ENCODE peak calls at places on chromosomes 5 and 9, in seven cellular contexts. One of them, this sample, is unnamed.

GRCh38 chr5:64339776-64340175 is 166.0 kb upstream of the RGS7BP start:
- DNase-seq in lower lobe of right lung: no peak
- DNase-seq in Jurkat, Clone E6-1: no peak
- DNase-seq in coronary artery: no peak
- DNase-seq in lung: no peak
- DNase-seq in left lung: no peak
- DNase-seq in psoas muscle: no peak
- DNase-seq in this sample: no peak

GRCh38 chr5:107615173-107615856 is 55.4 kb downstream of the EFNA5 start:
- DNase-seq in coronary artery: no peak
- DNase-seq in psoas muscle: no peak
- DNase-seq in Jurkat, Clone E6-1: no peak
- DNase-seq in left lung: no peak
- DNase-seq in lower lobe of right lung: no peak
- DNase-seq in lung: no peak
- DNase-seq in this sample: no peak

GRCh38 chr5:151022511-151023018 is 2.2 kb downstream of the GPX3 start:
- DNase-seq in lower lobe of right lung: no peak
- DNase-seq in Jurkat, Clone E6-1: no peak
- DNase-seq in lung: no peak
- DNase-seq in coronary artery: peak
- DNase-seq in psoas muscle: no peak
- DNase-seq in left lung: no peak
- DNase-seq in this sample: no peak

GRCh38 chr5:53942724-53943123 is 367.6 kb downstream of the ARL15 start:
- DNase-seq in left lung: no peak
- DNase-seq in Jurkat, Clone E6-1: no peak
- DNase-seq in coronary artery: no peak
- DNase-seq in lung: no peak
- DNase-seq in psoas muscle: no peak
- DNase-seq in lower lobe of right lung: no peak
- DNase-seq in this sample: no peak

GRCh38 chr5:167315762-167316161 is 975.7 kb upstream of the WWC1 start:
- DNase-seq in left lung: no peak
- DNase-seq in lung: no peak
- DNase-seq in Jurkat, Clone E6-1: no peak
- DNase-seq in psoas muscle: no peak
- DNase-seq in coronary artery: no peak
- DNase-seq in lower lobe of right lung: no peak
- DNase-seq in this sample: no peak

GRCh38 chr5:40797273-40798011 is 732 bp downstream of the PRKAA1 start:
- DNase-seq in coronary artery: peak
- DNase-seq in Jurkat, Clone E6-1: peak
- DNase-seq in lung: peak
- DNase-seq in lower lobe of right lung: peak
- DNase-seq in psoas muscle: peak
- DNase-seq in left lung: peak
- DNase-seq in this sample: no peak

GRCh38 chr9:32581512-32582143 is 8.7 kb upstream of the NDUFB6 start:
- DNase-seq in lower lobe of right lung: no peak
- DNase-seq in coronary artery: no peak
- DNase-seq in lung: no peak
- DNase-seq in psoas muscle: no peak
- DNase-seq in Jurkat, Clone E6-1: peak
- DNase-seq in left lung: no peak
- DNase-seq in this sample: no peak

GRCh38 chr5:124741711-124742496 is 4.5 kb downstream of the ZNF608 start:
- DNase-seq in Jurkat, Clone E6-1: no peak
- DNase-seq in lower lobe of right lung: no peak
- DNase-seq in left lung: no peak
- DNase-seq in coronary artery: no peak
- DNase-seq in lung: no peak
- DNase-seq in psoas muscle: no peak
- DNase-seq in this sample: no peak

GRCh38 chr9:136564379-136564988 is 18.6 kb upstream of the NOTCH1 start:
- DNase-seq in lower lobe of right lung: peak
- DNase-seq in coronary artery: no peak
- DNase-seq in Jurkat, Clone E6-1: no peak
- DNase-seq in psoas muscle: peak
- DNase-seq in left lung: peak
- DNase-seq in lung: peak
- DNase-seq in this sample: no peak

GRCh38 chr9:91757802-91758201 is 192.2 kb downstream of the ROR2 start:
- DNase-seq in lung: no peak
- DNase-seq in Jurkat, Clone E6-1: no peak
- DNase-seq in lower lobe of right lung: no peak
- DNase-seq in left lung: no peak
- DNase-seq in psoas muscle: no peak
- DNase-seq in coronary artery: no peak
- DNase-seq in this sample: no peak

GRCh38 chr9:119366909-119367690 is 2.1 kb downstream of the BRINP1 start:
- DNase-seq in lung: no peak
- DNase-seq in lower lobe of right lung: no peak
- DNase-seq in coronary artery: no peak
- DNase-seq in Jurkat, Clone E6-1: no peak
- DNase-seq in psoas muscle: no peak
- DNase-seq in left lung: no peak
- DNase-seq in this sample: no peak
- H3K4me3 ChIP-seq in lung: no peak
- H3K4me3 ChIP-seq in lower lobe of right lung: no peak
- H3K4me3 ChIP-seq in coronary artery: no peak
- H3K4me3 ChIP-seq in Jurkat, Clone E6-1: no peak
- H3K4me3 ChIP-seq in psoas muscle: no peak
- H3K4me3 ChIP-seq in left lung: no peak
- H3K4me3 ChIP-seq in this sample: no peak

DNA sequence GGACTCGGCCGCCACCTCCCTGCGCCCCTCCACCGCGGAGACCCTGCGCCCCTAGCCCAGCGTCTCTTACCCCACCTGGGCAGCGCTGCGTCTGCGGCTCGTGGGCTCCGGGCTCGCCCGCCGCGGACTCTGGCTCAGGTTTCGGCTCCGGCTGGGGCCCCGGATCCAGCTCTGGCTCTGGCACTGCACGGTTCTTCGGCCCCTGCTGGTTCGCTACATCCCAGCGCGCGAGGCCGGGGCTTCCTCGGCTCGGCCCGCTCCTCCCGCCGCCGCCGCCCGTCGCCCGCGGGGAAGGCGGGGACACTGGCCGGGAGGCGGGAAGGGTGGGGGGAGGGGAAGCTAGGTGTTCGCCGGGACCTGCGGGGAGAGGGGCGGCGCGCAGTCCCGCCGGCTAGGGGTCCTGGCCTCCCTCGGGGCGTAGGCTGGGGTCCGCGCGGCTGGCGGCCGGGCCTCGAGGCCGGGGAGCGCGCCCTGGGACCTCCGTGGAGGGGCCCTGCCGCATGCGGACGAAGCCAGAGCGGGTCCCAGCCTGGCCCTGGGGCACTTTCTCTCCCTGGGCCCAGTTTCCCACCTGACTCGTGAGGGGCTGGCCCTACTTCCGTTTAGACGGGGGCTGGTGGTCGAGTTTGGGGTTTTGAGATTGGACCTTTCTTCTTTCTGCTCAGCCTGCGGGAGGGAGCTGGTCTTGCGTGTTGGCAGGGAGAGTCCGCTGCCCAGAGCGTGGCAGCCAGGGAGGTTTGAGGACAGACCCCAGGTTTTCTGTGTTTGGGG is 5.7 kb upstream of the PITX1 start:
- DNase-seq in Jurkat, Clone E6-1: no peak
- DNase-seq in lung: no peak
- DNase-seq in left lung: no peak
- DNase-seq in lower lobe of right lung: peak
- DNase-seq in coronary artery: no peak
- DNase-seq in psoas muscle: peak
- DNase-seq in this sample: no peak
- H3K4me3 ChIP-seq in Jurkat, Clone E6-1: no peak
- H3K4me3 ChIP-seq in lung: no peak
- H3K4me3 ChIP-seq in left lung: no peak
- H3K4me3 ChIP-seq in lower lobe of right lung: peak
- H3K4me3 ChIP-seq in coronary artery: peak
- H3K4me3 ChIP-seq in psoas muscle: peak
- H3K4me3 ChIP-seq in this sample: peak

GRCh38 chr5:89037090-89037489 is 154.1 kb upstream of the MEF2C start:
- DNase-seq in Jurkat, Clone E6-1: no peak
- DNase-seq in lung: no peak
- DNase-seq in lower lobe of right lung: no peak
- DNase-seq in psoas muscle: no peak
- DNase-seq in coronary artery: no peak
- DNase-seq in left lung: no peak
- DNase-seq in this sample: no peak

GRCh38 chr5:89034588-89034987 is 151.6 kb upstream of the MEF2C start:
- DNase-seq in Jurkat, Clone E6-1: no peak
- DNase-seq in coronary artery: no peak
- DNase-seq in psoas muscle: no peak
- DNase-seq in left lung: no peak
- DNase-seq in lung: no peak
- DNase-seq in lower lobe of right lung: no peak
- DNase-seq in this sample: no peak

GRCh38 chr5:89030781-89031180 is 147.8 kb upstream of the MEF2C start:
- DNase-seq in Jurkat, Clone E6-1: no peak
- DNase-seq in lower lobe of right lung: no peak
- DNase-seq in psoas muscle: no peak
- DNase-seq in coronary artery: no peak
- DNase-seq in lung: no peak
- DNase-seq in left lung: no peak
- DNase-seq in this sample: no peak

GRCh38 chr5:89041249-89041808 is 158.3 kb upstream of the MEF2C start:
- DNase-seq in psoas muscle: no peak
- DNase-seq in Jurkat, Clone E6-1: no peak
- DNase-seq in coronary artery: no peak
- DNase-seq in lower lobe of right lung: no peak
- DNase-seq in lung: no peak
- DNase-seq in left lung: no peak
- DNase-seq in this sample: no peak

GRCh38 chr5:89036166-89036565 is 153.2 kb upstream of the MEF2C start:
- DNase-seq in lower lobe of right lung: no peak
- DNase-seq in psoas muscle: no peak
- DNase-seq in coronary artery: no peak
- DNase-seq in Jurkat, Clone E6-1: no peak
- DNase-seq in lung: no peak
- DNase-seq in left lung: no peak
- DNase-seq in this sample: no peak
- H3K4me3 ChIP-seq in lower lobe of right lung: no peak
- H3K4me3 ChIP-seq in psoas muscle: no peak
- H3K4me3 ChIP-seq in coronary artery: no peak
- H3K4me3 ChIP-seq in Jurkat, Clone E6-1: no peak
- H3K4me3 ChIP-seq in lung: no peak
- H3K4me3 ChIP-seq in left lung: no peak
- H3K4me3 ChIP-seq in this sample: no peak

GRCh38 chr9:129886226-129887174 is 51.2 kb downstream of the USP20 start:
- DNase-seq in lung: no peak
- DNase-seq in left lung: no peak
- DNase-seq in Jurkat, Clone E6-1: no peak
- DNase-seq in coronary artery: no peak
- DNase-seq in psoas muscle: no peak
- DNase-seq in lower lobe of right lung: no peak
- DNase-seq in this sample: no peak
- H3K4me3 ChIP-seq in lung: no peak
- H3K4me3 ChIP-seq in left lung: peak
- H3K4me3 ChIP-seq in Jurkat, Clone E6-1: peak
- H3K4me3 ChIP-seq in coronary artery: peak
- H3K4me3 ChIP-seq in psoas muscle: peak
- H3K4me3 ChIP-seq in lower lobe of right lung: peak
- H3K4me3 ChIP-seq in this sample: peak

GRCh38 chr5:175796536-175797499 is 74.6 kb upstream of the CPLX2 start:
- DNase-seq in coronary artery: no peak
- DNase-seq in lung: peak
- DNase-seq in lower lobe of right lung: peak
- DNase-seq in Jurkat, Clone E6-1: peak
- DNase-seq in left lung: peak
- DNase-seq in psoas muscle: peak
- DNase-seq in this sample: no peak
- H3K4me3 ChIP-seq in coronary artery: peak
- H3K4me3 ChIP-seq in lung: no peak
- H3K4me3 ChIP-seq in lower lobe of right lung: no peak
- H3K4me3 ChIP-seq in Jurkat, Clone E6-1: no peak
- H3K4me3 ChIP-seq in left lung: no peak
- H3K4me3 ChIP-seq in psoas muscle: no peak
- H3K4me3 ChIP-seq in this sample: no peak